ENCODE peak calls at places on chromosomes 12 and 14, in six cellular contexts. Q, D, E, G, H and T are unnamed samples.

GRCh38 chr12:100376166-100376565 is 19.3 kb downstream of the SLC17A8 start:
- DNase-seq in Q (no peak), D (no peak), E (no peak), G (no peak), H (peak; percentile 76), T (no peak)

GRCh38 chr12:27164330-27165045 is 79.6 kb upstream of the STK38L start:
- DNase-seq in Q (no peak), D (no peak), E (no peak), G (no peak), H (no peak), T (no peak)

GRCh38 chr12:130872179-130873096 is 572 bp downstream of the RAN start:
- DNase-seq in Q (peak; percentile 38), D (peak; percentile 63), E (peak; percentile 80), G (peak; percentile 67), H (peak; percentile 61), T (peak; percentile 80)

GRCh38 chr12:46258129-46258528 is 10.7 kb downstream of the SLC38A1 start:
- DNase-seq in Q (no peak), D (no peak), E (no peak), G (no peak), H (no peak), T (no peak)

GRCh38 chr12:120939523-120939922 is 35.4 kb upstream of the SPPL3 start:
- DNase-seq in Q (no peak), D (no peak), E (no peak), G (no peak), H (peak; percentile 58), T (no peak)

GRCh38 chr12:56202366-56202765 is 13.1 kb upstream of the SMARCC2 start:
- DNase-seq in Q (no peak), D (no peak), E (no peak), G (no peak), H (no peak), T (no peak)

GRCh38 chr12:72511493-72511892 is 239.3 kb downstream of the TRHDE start:
- DNase-seq in Q (no peak), D (no peak), E (no peak), G (no peak), H (no peak), T (no peak)

GRCh38 chr14:27134200-27134599 is 536.4 kb upstream of the NOVA1 start:
- DNase-seq in Q (no peak), D (no peak), E (no peak), G (no peak), H (no peak), T (no peak)

GRCh38 chr12:92466391-92467305 is 236.1 kb upstream of the PLEKHG7 start:
- DNase-seq in Q (no peak), D (no peak), E (no peak), G (no peak), H (peak; percentile 87), T (peak; percentile 20)

GRCh38 chr12:106764738-106765137 is 9.7 kb upstream of the RIC8B start:
- DNase-seq in Q (no peak), D (no peak), E (no peak), G (no peak), H (no peak), T (peak; percentile 15)

GRCh38 chr14:51479584-51480305 is 172.0 kb upstream of the FRMD6 start:
- DNase-seq in Q (no peak), D (no peak), E (no peak), G (no peak), H (no peak), T (peak; percentile 70)

GRCh38 chr12:133217219-133217618 is 18.5 kb downstream of the ANHX start:
- DNase-seq in Q (no peak), D (no peak), E (no peak), G (no peak), H (no peak), T (no peak)

GRCh38 chr12:27453462-27453861 is 6.9 kb downstream of the SMCO2 start:
- DNase-seq in Q (no peak), D (no peak), E (no peak), G (no peak), H (no peak), T (peak; percentile 48)

GRCh38 chr12:53052419-53053222 is 2.8 kb downstream of the TNS2 start:
- DNase-seq in Q (peak; percentile 92), D (no peak), E (peak; percentile 97), G (peak; percentile 93), H (peak; percentile 85), T (peak; percentile 92)

GRCh38 chr14:51318777-51319176 is 78.7 kb downstream of the TMX1 start:
- DNase-seq in Q (no peak), D (no peak), E (no peak), G (no peak), H (no peak), T (no peak)

GRCh38 chr12:48197967-48198618 is 5.0 kb downstream of the OR10AD1 start:
- DNase-seq in Q (peak; percentile 98), D (peak; percentile 83), E (peak; percentile 98), G (peak; percentile 97), H (peak; percentile 99), T (peak; percentile 92)

GRCh38 chr12:45435945-45436710 is 220.2 kb downstream of the ANO6 start:
- DNase-seq in Q (no peak), D (no peak), E (no peak), G (no peak), H (no peak), T (no peak)

GRCh38 chr12:107458990-107459389 is 226.6 kb upstream of the PWP1 start:
- DNase-seq in Q (no peak), D (no peak), E (no peak), G (no peak), H (no peak), T (no peak)

GRCh38 chr14:104687601-104688504 is 1.6 kb upstream of the INF2 start:
- DNase-seq in Q (peak; percentile 96), D (no peak), E (peak; percentile 95), G (peak; percentile 95), H (peak; percentile 92), T (peak; percentile 25)

GRCh38 chr12:113831486-113831885 is 134.6 kb downstream of the RBM19 start:
- DNase-seq in Q (no peak), D (no peak), E (no peak), G (no peak), H (no peak), T (no peak)
- H3K4me3 ChIP-seq in Q (no peak overlapping the region), D (no peak overlapping the region), E (no peak overlapping the region), G (no peak overlapping the region), H (no peak overlapping the region), T (no peak overlapping the region)

GRCh38 chr14:74614508-74615495 is 2.8 kb upstream of the LTBP2 start:
- DNase-seq in Q (no peak), D (no peak), E (no peak), G (no peak), H (no peak), T (peak; percentile 52)

GRCh38 chr14:74618078-74618952 is 6.3 kb upstream of the LTBP2 start:
- DNase-seq in Q (peak; percentile 48), D (peak; percentile 60), E (no peak), G (no peak), H (peak; percentile 84), T (peak; percentile 72)

GRCh38 chr14:74615735-74616134 is 3.7 kb upstream of the LTBP2 start:
- DNase-seq in Q (no peak), D (no peak), E (no peak), G (no peak), H (no peak), T (no peak)

GRCh38 chr14:74616996-74617700 is 5.1 kb upstream of the LTBP2 start:
- DNase-seq in Q (no peak), D (no peak), E (no peak), G (no peak), H (no peak), T (peak; percentile 40)

GRCh38 chr14:74616507-74616906 is 4.5 kb upstream of the LTBP2 start:
- DNase-seq in Q (no peak), D (no peak), E (no peak), G (no peak), H (no peak), T (peak; percentile 77)
- H3K4me3 ChIP-seq in Q (no peak overlapping the region), D (no peak overlapping the region), E (no peak overlapping the region), G (no peak overlapping the region), H (no peak overlapping the region), T (peak overlapping the region; percentile 44)

GRCh38 chr14:100681111-100681510 is 45.6 kb upstream of the DLK1 start:
- DNase-seq in Q (no peak), D (no peak), E (no peak), G (no peak), H (no peak), T (no peak)
- H3K4me3 ChIP-seq in Q (no peak overlapping the region), D (no peak overlapping the region), E (no peak overlapping the region), G (no peak overlapping the region), H (no peak overlapping the region), T (no peak overlapping the region)

GRCh38 chr12:110698171-110698902 is 9.4 kb upstream of the HVCN1 start:
- DNase-seq in Q (peak; percentile 81), D (peak; percentile 78), E (peak; percentile 85), G (peak; percentile 81), H (peak; percentile 90), T (peak; percentile 26)
- H3K4me3 ChIP-seq in Q (peak overlapping the region; percentile 20), D (no peak overlapping the region), E (peak overlapping the region; percentile 21), G (no peak overlapping the region), H (peak overlapping the region; percentile 20), T (peak overlapping the region; percentile 61)

GRCh38 chr12:6998708-6999451 is 19.4 kb downstream of the LPCAT3 start:
- DNase-seq in Q (no peak), D (no peak), E (no peak), G (no peak), H (peak; percentile 69), T (no peak)

GRCh38 chr12:6996040-6996441 is 22.2 kb downstream of the LPCAT3 start:
- DNase-seq in Q (no peak), D (no peak), E (no peak), G (no peak), H (peak; percentile 65), T (peak; percentile 69)
- H3K4me3 ChIP-seq in Q (no peak overlapping the region), D (no peak overlapping the region), E (no peak overlapping the region), G (no peak overlapping the region), H (no peak overlapping the region), T (no peak overlapping the region)

GRCh38 chr14:86838363-86838762 is 1154.6 kb downstream of the GALC start:
- DNase-seq in Q (no peak), D (no peak), E (no peak), G (no peak), H (no peak), T (no peak)
- H3K4me3 ChIP-seq in Q (no peak overlapping the region), D (no peak overlapping the region), E (no peak overlapping the region), G (no peak overlapping the region), H (no peak overlapping the region), T (no peak overlapping the region)

GRCh38 chr12:12007713-12008231 is 63.0 kb upstream of the BCL2L14 start:
- DNase-seq in Q (no peak), D (no peak), E (no peak), G (no peak), H (no peak), T (no peak)

GRCh38 chr12:12011880-12012260 is 58.9 kb upstream of the BCL2L14 start:
- DNase-seq in Q (no peak), D (no peak), E (no peak), G (no peak), H (no peak), T (no peak)

GRCh38 chr12:12008232-12008850 is 62.4 kb upstream of the BCL2L14 start:
- DNase-seq in Q (no peak), D (no peak), E (no peak), G (no peak), H (no peak), T (no peak)

GRCh38 chr12:12008931-12009611 is 61.7 kb upstream of the BCL2L14 start:
- DNase-seq in Q (no peak), D (no peak), E (no peak), G (peak; percentile 68), H (peak; percentile 52), T (peak; percentile 28)

GRCh38 chr12:12010277-12011031 is 60.3 kb upstream of the BCL2L14 start:
- DNase-seq in Q (no peak), D (peak; percentile 63), E (no peak), G (peak; percentile 73), H (peak; percentile 70), T (no peak)
- H3K4me3 ChIP-seq in Q (peak overlapping the region; percentile 17), D (peak overlapping the region; percentile 40), E (peak overlapping the region; percentile 29), G (no peak overlapping the region), H (peak overlapping the region; percentile 37), T (peak overlapping the region; percentile 17)

GRCh38 chr12:21773263-21773741 is 1.2 kb downstream of the KCNJ8 start:
- DNase-seq in Q (no peak), D (no peak), E (peak; percentile 78), G (peak; percentile 40), H (peak; percentile 49), T (no peak)
- H3K4me3 ChIP-seq in Q (peak overlapping the region; percentile 60), D (no peak overlapping the region), E (peak overlapping the region; percentile 56), G (no peak overlapping the region), H (peak overlapping the region; percentile 53), T (peak overlapping the region; percentile 85)